ENCODE peak calls at places on chromosomes 5 and 9, in six cellular contexts. L is psoas muscle; W is central memory CD8-positive, alpha-beta T cell; T is RWPE2; P is HCT116; D is stimulated activated naive CD8-positive, alpha-beta T cell treated with anti-CD3 and anti-CD28 coated beads, Interleukin-15, Interleukin-2, amounts not matched to agents 100 U/mL and 50 U/mL, for 24 hours. B is an unnamed sample.

GRCh38 chr5:108625654-108626053 is 122.0 kb upstream of the FER start:
- ATAC-seq in L (no peak), W (no peak), T (no peak), P (no peak), D (no peak), B (no peak)

GRCh38 chr5:135308245-135308644 is 90.8 kb downstream of the MACROH2A1 start:
- ATAC-seq in L (no peak), W (no peak), T (no peak), P (no peak), D (peak; percentile 77), B (peak; percentile 17)

GRCh38 chr9:27485158-27485557 is 38.9 kb upstream of the IFNK start:
- ATAC-seq in L (no peak), W (no peak), T (no peak), P (no peak), D (peak; percentile 36), B (peak; percentile 35)

GRCh38 chr5:168992687-168993086 is 308.3 kb downstream of the SLIT3 start:
- ATAC-seq in L (no peak), W (no peak), T (no peak), P (peak; percentile 71), D (no peak), B (no peak)

GRCh38 chr9:118094387-118094786 is 390.2 kb downstream of the TLR4 start:
- ATAC-seq in L (no peak), W (no peak), T (no peak), P (no peak), D (no peak), B (no peak)

GRCh38 chr9:76576344-76576743 is 117.4 kb downstream of the GCNT1 start:
- ATAC-seq in L (no peak), W (peak; percentile 86), T (no peak), P (no peak), D (peak; percentile 93), B (no peak)

GRCh38 chr5:138169124-138169523 is 9.3 kb downstream of the BRD8 start:
- ATAC-seq in L (no peak), W (no peak), T (no peak), P (no peak), D (no peak), B (no peak)

GRCh38 chr9:120490888-120491595 is 88.9 kb downstream of the CDK5RAP2 start:
- ATAC-seq in L (peak; percentile 46), W (no peak), T (no peak), P (no peak), D (no peak), B (no peak)

GRCh38 chr5:76298852-76299251 is 104.2 kb upstream of the IQGAP2 start:
- ATAC-seq in L (no peak), W (no peak), T (no peak), P (no peak), D (no peak), B (no peak)

GRCh38 chr9:125255781-125256391 is 5.7 kb upstream of the GAPVD1 start:
- ATAC-seq in L (peak; percentile 68), W (no peak), T (peak; percentile 54), P (peak; percentile 77), D (no peak), B (peak; percentile 33)